ENCODE peak calls at places on chromosomes 1 and 21, in six cellular contexts. D, F, R, W, V and U are unnamed samples. For H3K27me3, the result is how much of the 10 kb centered on the place peaks cover.

GRCh38 chr1:84763912-84764675 is 73.8 kb upstream of the SSX2IP start:
- DNase-seq in D (no peak), F (no peak), R (no peak), W (no peak), V (no peak), U (peak)

GRCh38 chr1:18875107-18875795 is 15.8 kb upstream of the TAS1R2 start:
- DNase-seq in D (peak), F (peak), R (peak), W (peak), V (peak), U (peak)

GRCh38 chr1:181179980-181180964 is 91.8 kb downstream of the IER5 start:
- DNase-seq in D (peak), F (peak), R (peak), W (peak), V (peak), U (peak)

GRCh38 chr1:12528021-12528852 is 89.8 kb downstream of the DHRS3 start:
- DNase-seq in D (no peak), F (peak), R (peak), W (peak), V (peak), U (peak)

GRCh38 chr1:155117610-155118009 is 10.1 kb upstream of the EFNA1 start:
- DNase-seq in D (no peak), F (no peak), R (no peak), W (no peak), V (no peak), U (no peak)

GRCh38 chr1:200530551-200531261 is 89.8 kb downstream of the KIF14 start:
- DNase-seq in D (peak), F (no peak), R (no peak), W (no peak), V (no peak), U (no peak)

GRCh38 chr1:37476460-37477197 is 2.2 kb downstream of the ZC3H12A start:
- DNase-seq in D (no peak), F (peak), R (peak), W (peak), V (peak), U (peak)

GRCh38 chr1:187921426-187921825 is 1092.7 kb downstream of the PLA2G4A start:
- DNase-seq in D (no peak), F (no peak), R (no peak), W (no peak), V (peak), U (no peak)

GRCh38 chr1:47184771-47185677 is 4.8 kb downstream of the PDZK1IP1 start:
- DNase-seq in D (no peak), F (no peak), R (no peak), W (no peak), V (no peak), U (no peak)

GRCh38 chr1:146016891-146017290 is 4.6 kb downstream of the HJV start:
- DNase-seq in D (no peak), F (no peak), R (no peak), W (no peak), V (no peak), U (peak)

GRCh38 chr1:53919675-53920066 is 25.7 kb downstream of the DIO1 start:
- DNase-seq in D (no peak), F (no peak), R (no peak), W (no peak), V (peak), U (peak)

GRCh38 chr1:114333670-114334069 is 177.3 kb downstream of the TRIM33 start:
- DNase-seq in D (no peak), F (no peak), R (no peak), W (no peak), V (no peak), U (no peak)

GRCh38 chr21:31503939-31504338 is 155.6 kb upstream of the SOD1 start:
- DNase-seq in D (no peak), F (no peak), R (no peak), W (no peak), V (no peak), U (no peak)

GRCh38 chr1:204191481-204191880 is 4.8 kb downstream of the KISS1 start:
- DNase-seq in D (no peak), F (no peak), R (no peak), W (no peak), V (no peak), U (no peak)

GRCh38 chr1:204190212-204191211 is 5.8 kb downstream of the KISS1 start:
- DNase-seq in D (peak), F (no peak), R (peak), W (no peak), V (peak), U (peak)

GRCh38 chr1:204194080-204194479 is 2.2 kb downstream of the KISS1 start:
- DNase-seq in D (no peak), F (no peak), R (no peak), W (no peak), V (no peak), U (no peak)

GRCh38 chr1:204192589-204193352 is 3.5 kb downstream of the KISS1 start:
- DNase-seq in D (no peak), F (no peak), R (no peak), W (no peak), V (no peak), U (peak)

DNA sequence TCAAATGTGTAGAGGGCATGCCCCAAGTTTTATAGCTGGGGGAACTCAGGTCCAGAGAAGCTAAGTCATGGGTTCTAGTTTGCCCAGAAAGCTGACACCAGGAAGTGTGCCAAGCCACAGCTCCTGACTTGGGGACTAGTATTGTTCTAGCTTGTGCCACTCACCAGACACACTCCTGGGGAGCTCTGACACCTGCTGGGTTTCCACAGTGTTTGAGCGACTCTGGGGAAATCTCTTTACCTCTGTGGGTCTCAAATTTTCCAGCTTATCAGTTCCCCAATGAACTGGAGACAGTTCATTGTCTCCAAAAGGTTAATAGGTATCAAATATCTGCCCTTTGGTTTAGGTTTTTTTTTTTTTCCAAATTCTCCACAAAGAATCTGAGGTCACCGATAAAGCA is 4.2 kb downstream of the KISS1 start:
- DNase-seq in D (no peak), F (no peak), R (no peak), W (no peak), V (no peak), U (no peak)
- H3K27me3 ChIP-seq in D (under half), F (half or more), R (under half), W (half or more), V (under half), U (under half)

DNA sequence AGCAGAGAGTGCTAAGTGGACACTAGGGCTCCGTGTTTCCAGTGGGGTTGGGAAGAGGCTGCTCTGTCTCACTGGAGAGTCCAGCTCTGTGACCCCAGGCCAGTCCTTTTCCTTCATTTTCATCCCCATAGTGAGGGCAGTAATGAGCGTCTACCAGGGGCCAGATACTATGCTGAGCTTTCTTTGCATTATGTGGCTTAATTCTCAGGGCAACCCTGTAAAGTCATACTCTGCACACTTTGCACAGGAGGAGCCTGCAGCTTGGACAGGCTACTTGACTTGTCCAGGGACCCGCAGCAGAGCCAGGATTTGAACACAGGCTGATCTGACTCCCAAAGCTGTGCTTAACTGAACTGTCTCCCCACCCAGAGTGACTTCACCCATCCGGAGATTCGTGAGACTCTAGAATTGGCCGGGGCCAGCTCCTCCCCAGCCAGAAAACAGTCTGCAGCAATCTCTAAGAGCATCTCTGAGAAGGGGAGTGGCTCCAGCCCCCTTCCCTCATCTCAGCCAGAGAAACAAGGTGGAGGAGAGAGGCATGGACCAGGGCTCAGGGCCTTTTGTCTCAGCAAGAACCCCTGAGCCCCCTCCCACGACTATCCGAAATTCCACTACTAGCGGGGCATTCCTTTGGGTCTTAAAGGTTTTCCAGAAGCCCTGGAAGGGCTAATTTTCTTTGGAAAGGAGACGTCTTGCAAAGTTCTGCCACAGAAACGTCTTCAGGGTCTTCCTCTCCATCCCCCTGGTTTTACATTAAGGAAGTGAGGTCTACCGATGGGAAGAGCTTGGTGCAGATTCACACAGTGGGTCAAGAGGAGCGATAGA is 864 bp upstream of the FNDC5 start:
- DNase-seq in D (no peak), F (no peak), R (no peak), W (no peak), V (no peak), U (peak)
- H3K4me3 ChIP-seq in D (no peak), F (peak), R (peak), W (peak), V (no peak), U (peak)

GRCh38 chr1:147773215-147773715 is 12.9 kb upstream of the GJA5 start:
- DNase-seq in D (no peak), F (no peak), R (no peak), W (peak), V (no peak), U (no peak)
- H3K27me3 ChIP-seq in D (under half), F (under half), R (under half), W (under half), V (under half), U (under half)

DNA sequence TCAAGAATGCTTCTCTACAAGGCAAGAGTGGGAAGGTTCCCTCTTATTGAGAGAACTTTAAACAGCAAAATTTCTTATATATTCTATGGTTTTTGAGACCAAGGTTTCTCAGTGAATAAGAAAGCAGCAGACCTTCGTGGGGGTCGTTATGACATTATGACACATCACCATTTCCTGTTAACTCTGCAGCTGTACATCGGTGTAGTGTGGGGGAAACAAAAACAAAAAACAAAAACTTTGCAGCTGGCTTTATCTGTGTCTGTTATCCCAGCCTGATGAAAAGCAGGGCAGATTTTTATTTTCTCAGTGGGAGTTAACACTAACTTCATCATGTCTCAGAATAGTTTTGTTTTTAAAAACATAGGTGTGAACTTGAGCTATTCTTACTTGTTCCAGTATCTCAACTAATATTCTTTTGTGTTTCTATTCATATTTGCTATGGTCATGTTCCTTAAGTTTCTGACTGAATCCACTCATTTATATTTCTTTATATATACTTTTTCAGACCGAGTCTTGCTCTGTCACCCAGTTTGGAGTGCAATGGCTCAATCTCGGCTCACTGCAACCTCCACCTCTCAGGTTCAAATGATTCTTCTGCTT is 2.1 kb downstream of the SDE2 start:
- DNase-seq in D (no peak), F (no peak), R (no peak), W (no peak), V (peak), U (peak)
- H3K4me3 ChIP-seq in D (no peak), F (no peak), R (no peak), W (no peak), V (no peak), U (peak)

DNA sequence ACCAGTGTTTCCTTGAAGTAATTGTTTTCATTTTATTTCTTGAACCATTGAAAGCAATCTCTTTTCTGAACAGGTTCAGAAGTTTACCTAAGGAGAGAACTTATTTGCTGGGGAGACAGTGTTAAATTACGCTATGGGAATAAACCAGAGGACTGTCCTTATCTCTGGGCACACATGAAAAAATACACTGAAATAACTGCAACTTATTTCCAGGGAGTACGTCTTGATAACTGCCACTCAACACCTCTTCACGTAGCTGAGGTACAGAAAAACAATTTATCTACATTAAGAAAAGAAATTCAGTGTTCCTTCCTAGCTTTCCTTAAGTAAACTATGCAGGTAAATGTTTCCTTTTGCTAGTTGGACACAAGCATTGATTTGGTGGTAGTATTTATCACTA is 27.4 kb downstream of the AGL start:
- DNase-seq in D (no peak), F (no peak), R (no peak), W (no peak), V (no peak), U (no peak)
- H3K27me3 ChIP-seq in D (under half), F (under half), R (under half), W (under half), V (under half), U (under half)

DNA sequence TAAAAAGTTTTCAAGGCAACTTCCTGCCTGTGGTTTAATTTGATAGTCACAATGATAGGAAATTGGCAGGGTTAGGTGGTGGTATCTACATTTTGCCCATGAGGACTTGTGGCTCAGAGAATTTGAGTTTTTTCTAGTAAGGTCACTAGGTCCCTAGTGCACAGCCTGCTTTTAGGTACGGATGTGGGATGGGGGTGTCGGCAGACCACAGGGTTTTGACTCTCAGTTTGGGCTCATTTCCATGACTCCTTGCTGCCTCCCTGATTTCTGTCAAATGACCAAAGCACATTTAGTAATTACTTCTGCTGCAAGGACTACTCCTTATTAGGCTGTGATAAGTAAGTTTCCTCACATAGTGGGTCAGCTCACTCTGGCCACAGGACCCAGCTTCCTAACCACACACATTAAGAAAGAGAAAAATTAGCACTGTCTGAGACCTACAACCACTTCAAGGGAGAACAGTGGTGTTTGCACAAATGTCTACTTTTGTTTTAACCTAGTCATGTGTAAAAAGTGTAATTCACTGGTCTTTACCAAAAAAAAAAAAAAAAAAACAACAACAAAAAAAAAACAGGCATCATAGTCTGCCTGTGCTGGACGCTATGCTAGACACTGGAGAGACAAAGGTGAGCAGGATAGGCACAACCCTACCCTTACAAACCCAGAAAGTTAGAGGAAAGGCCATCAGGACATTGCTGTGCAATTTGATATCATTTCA is 43.7 kb downstream of the MRPL39 start:
- DNase-seq in D (peak), F (no peak), R (peak), W (no peak), V (no peak), U (peak)
- H3K4me3 ChIP-seq in D (no peak), F (no peak), R (peak), W (no peak), V (peak), U (peak)

GRCh38 chr21:28910280-28910887 is 82.3 kb downstream of the LTN1 start:
- DNase-seq in D (no peak), F (no peak), R (no peak), W (no peak), V (no peak), U (no peak)

GRCh38 chr21:28913071-28913470 is 79.6 kb downstream of the LTN1 start:
- DNase-seq in D (no peak), F (no peak), R (no peak), W (no peak), V (no peak), U (no peak)

DNA sequence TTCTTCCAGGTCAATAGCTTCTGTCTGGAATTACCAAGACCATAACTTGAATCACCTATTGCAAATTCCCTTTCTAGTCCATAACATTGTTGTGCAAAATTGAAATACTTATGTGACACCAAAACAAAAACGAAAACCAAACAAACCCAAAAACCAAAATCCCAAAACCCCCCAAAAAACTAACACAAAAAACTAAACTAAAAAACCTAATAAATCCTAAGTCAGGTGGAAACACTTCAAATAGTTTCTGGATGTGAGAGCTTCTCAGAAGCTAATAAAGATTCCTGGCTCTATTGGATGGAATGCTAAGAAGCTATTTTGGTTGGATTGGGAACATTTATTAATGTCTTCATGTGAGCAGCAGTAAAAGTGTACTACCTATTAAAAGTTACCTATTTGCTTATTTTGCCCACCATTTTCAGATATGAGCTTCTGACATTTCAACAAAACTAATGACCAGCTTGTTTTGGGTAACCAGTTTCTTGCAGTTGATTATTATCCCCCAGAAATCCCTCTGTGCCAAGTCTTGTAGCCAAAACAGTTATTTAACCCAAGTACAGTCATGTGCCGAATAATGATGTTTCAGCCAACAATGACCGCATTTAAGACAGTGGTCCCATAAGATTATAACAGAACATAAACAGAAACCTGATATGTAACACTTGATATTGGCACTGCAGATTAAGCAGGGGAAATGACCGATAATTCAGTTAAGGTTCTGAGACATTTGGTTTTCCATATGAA is 76.4 kb downstream of the LTN1 start:
- DNase-seq in D (no peak), F (no peak), R (no peak), W (no peak), V (no peak), U (no peak)
- H3K27me3 ChIP-seq in D (under half), F (under half), R (under half), W (under half), V (under half), U (under half)

DNA sequence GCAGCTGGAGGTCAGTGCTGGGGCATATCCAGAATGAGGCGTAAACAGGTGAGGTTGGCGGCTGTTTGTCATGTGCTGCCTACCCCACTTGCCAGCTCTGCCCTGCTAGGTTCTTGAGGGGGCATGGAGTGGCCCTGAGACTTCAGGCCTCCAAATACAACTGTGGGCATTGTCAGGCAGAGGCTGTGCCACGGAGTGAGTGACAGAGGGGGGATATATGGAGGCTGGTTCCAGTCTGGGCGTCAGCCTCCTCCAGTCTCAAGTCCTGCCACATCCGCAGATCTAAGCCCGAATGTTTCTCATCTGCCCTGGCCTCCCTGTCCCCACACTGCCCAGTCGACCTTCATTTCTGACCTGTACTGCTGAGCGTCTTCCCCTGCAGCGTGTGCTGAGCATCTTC is 85.4 kb downstream of the POFUT2 start:
- DNase-seq in D (no peak), F (no peak), R (no peak), W (no peak), V (no peak), U (no peak)
- H3K4me3 ChIP-seq in D (no peak), F (no peak), R (no peak), W (no peak), V (no peak), U (no peak)